ENCODE peak calls at places on chromosomes 1 and 21, in four cellular contexts. H, F, N and E are unnamed samples.

GRCh38 chr1:194024659-194025058 is 838.2 kb upstream of the B3GALT2 start:
- DNase-seq in F (no peak), H (no peak), N (no peak), E (peak)

GRCh38 chr1:12600335-12600734 is 17.7 kb downstream of the DHRS3 start:
- DNase-seq in N (no peak), F (no peak), H (no peak), E (no peak)

GRCh38 chr1:26848947-26849774 is 13.8 kb upstream of the SFN start:
- DNase-seq in N (no peak), F (no peak), H (no peak), E (peak)

GRCh38 chr21:44537930-44538911 is 1.8 kb downstream of the KRTAP10-1 start:
- DNase-seq in F (no peak), N (no peak), H (peak), E (no peak)

GRCh38 chr1:22745675-22746585 is 35.3 kb downstream of the EPHB2 start:
- DNase-seq in N (no peak), F (no peak), H (no peak), E (peak)

GRCh38 chr1:108719253-108719652 is 6.5 kb downstream of the FNDC7 start:
- DNase-seq in F (no peak), H (no peak), N (no peak), E (no peak)

GRCh38 chr1:215082532-215083407 is at the start of gene KCNK2:
- DNase-seq in H (no peak), N (no peak), F (peak), E (no peak)

GRCh38 chr21:45304945-45305344 is 17.2 kb upstream of the POFUT2 start:
- DNase-seq in H (no peak), N (no peak), F (no peak), E (no peak)

GRCh38 chr1:226806988-226807387 is 63.4 kb upstream of the PSEN2 start:
- DNase-seq in H (no peak), F (no peak), N (no peak), E (no peak)

GRCh38 chr1:51072040-51072439 is 30.0 kb upstream of the C1orf185 start:
- DNase-seq in H (no peak), F (no peak), N (no peak), E (no peak)